ENCODE peak calls at places on chromosomes 7 and 10, in ten cellular contexts. One of them, this sample, is unnamed.

GRCh38 chr7:32330602-32331001 is 159.6 kb downstream of the LSM5 start:
- DNase-seq in mesothelial cell of epicardium: no peak
- DNase-seq in GM04503: no peak
- DNase-seq in ELR: no peak
- DNase-seq in BJ: no peak
- DNase-seq in pons: no peak
- DNase-seq in NCI-H2107: no peak
- DNase-seq in ovary: no peak
- DNase-seq in fibroblast of mammary gland: no peak
- DNase-seq in colonic mucosa: no peak
- DNase-seq in this sample: no peak

GRCh38 chr10:96502561-96503267 is 11.0 kb downstream of the TLL2 start:
- DNase-seq in mesothelial cell of epicardium: no peak
- DNase-seq in GM04503: no peak
- DNase-seq in ELR: no peak
- DNase-seq in BJ: no peak
- DNase-seq in pons: no peak
- DNase-seq in NCI-H2107: no peak
- DNase-seq in ovary: no peak
- DNase-seq in fibroblast of mammary gland: peak; percentile 26
- DNase-seq in colonic mucosa: no peak
- DNase-seq in this sample: no peak

GRCh38 chr7:70775570-70776156 is 356.3 kb upstream of the GALNT17 start:
- DNase-seq in mesothelial cell of epicardium: no peak
- DNase-seq in GM04503: no peak
- DNase-seq in ELR: peak; percentile 17
- DNase-seq in BJ: no peak
- DNase-seq in pons: no peak
- DNase-seq in NCI-H2107: no peak
- DNase-seq in ovary: no peak
- DNase-seq in fibroblast of mammary gland: peak; percentile 41
- DNase-seq in colonic mucosa: no peak
- DNase-seq in this sample: no peak

GRCh38 chr7:128888039-128888755 is 22.3 kb downstream of the KCP start:
- DNase-seq in mesothelial cell of epicardium: no peak
- DNase-seq in GM04503: no peak
- DNase-seq in ELR: no peak
- DNase-seq in BJ: no peak
- DNase-seq in pons: no peak
- DNase-seq in NCI-H2107: no peak
- DNase-seq in ovary: no peak
- DNase-seq in fibroblast of mammary gland: no peak
- DNase-seq in colonic mucosa: no peak
- DNase-seq in this sample: no peak

GRCh38 chr7:139909379-139910050 is 80.5 kb downstream of the TBXAS1 start:
- DNase-seq in mesothelial cell of epicardium: no peak
- DNase-seq in GM04503: peak; percentile 18
- DNase-seq in ELR: no peak
- DNase-seq in BJ: no peak
- DNase-seq in pons: no peak
- DNase-seq in NCI-H2107: no peak
- DNase-seq in ovary: no peak
- DNase-seq in fibroblast of mammary gland: peak; percentile 85
- DNase-seq in colonic mucosa: no peak
- DNase-seq in this sample: no peak

GRCh38 chr7:90692396-90692795 is 96.3 kb downstream of the CDK14 start:
- DNase-seq in mesothelial cell of epicardium: no peak
- DNase-seq in GM04503: no peak
- DNase-seq in ELR: no peak
- DNase-seq in BJ: no peak
- DNase-seq in pons: no peak
- DNase-seq in NCI-H2107: no peak
- DNase-seq in ovary: no peak
- DNase-seq in fibroblast of mammary gland: no peak
- DNase-seq in colonic mucosa: no peak
- DNase-seq in this sample: no peak

GRCh38 chr10:113941140-113941539 is 86.7 kb downstream of the NHLRC2 start:
- DNase-seq in mesothelial cell of epicardium: no peak
- DNase-seq in GM04503: no peak
- DNase-seq in ELR: no peak
- DNase-seq in BJ: no peak
- DNase-seq in pons: no peak
- DNase-seq in NCI-H2107: no peak
- DNase-seq in ovary: no peak
- DNase-seq in fibroblast of mammary gland: no peak
- DNase-seq in colonic mucosa: no peak
- DNase-seq in this sample: no peak

GRCh38 chr10:112585960-112586359 is 138.9 kb downstream of the VTI1A start:
- DNase-seq in mesothelial cell of epicardium: no peak
- DNase-seq in GM04503: peak; percentile 47
- DNase-seq in ELR: no peak
- DNase-seq in BJ: no peak
- DNase-seq in pons: no peak
- DNase-seq in NCI-H2107: no peak
- DNase-seq in ovary: no peak
- DNase-seq in fibroblast of mammary gland: peak; percentile 20
- DNase-seq in colonic mucosa: no peak
- DNase-seq in this sample: no peak

GRCh38 chr10:49585387-49585786 is 24.7 kb upstream of the SLC18A3 start:
- DNase-seq in mesothelial cell of epicardium: no peak
- DNase-seq in GM04503: no peak
- DNase-seq in ELR: peak; percentile 60
- DNase-seq in BJ: no peak
- DNase-seq in pons: no peak
- DNase-seq in NCI-H2107: no peak
- DNase-seq in ovary: no peak
- DNase-seq in fibroblast of mammary gland: no peak
- DNase-seq in colonic mucosa: no peak
- DNase-seq in this sample: no peak

GRCh38 chr7:157027568-157028527 is 17.4 kb upstream of the MNX1 start:
- DNase-seq in mesothelial cell of epicardium: no peak
- DNase-seq in GM04503: no peak
- DNase-seq in ELR: peak; percentile 91
- DNase-seq in BJ: no peak
- DNase-seq in pons: no peak
- DNase-seq in NCI-H2107: no peak
- DNase-seq in ovary: no peak
- DNase-seq in fibroblast of mammary gland: no peak
- DNase-seq in colonic mucosa: no peak
- DNase-seq in this sample: peak; percentile 78

GRCh38 chr7:106717997-106718871 is 57.3 kb upstream of the CCDC71L start:
- DNase-seq in mesothelial cell of epicardium: no peak
- DNase-seq in GM04503: peak; percentile 99
- DNase-seq in ELR: peak; percentile 98
- DNase-seq in BJ: peak; percentile 100
- DNase-seq in pons: peak; percentile 19
- DNase-seq in NCI-H2107: no peak
- DNase-seq in ovary: no peak
- DNase-seq in fibroblast of mammary gland: peak; percentile 97
- DNase-seq in colonic mucosa: peak; percentile 21
- DNase-seq in this sample: no peak

GRCh38 chr10:125868372-125868975 is 12.6 kb downstream of the DHX32 start:
- DNase-seq in mesothelial cell of epicardium: no peak
- DNase-seq in GM04503: no peak
- DNase-seq in ELR: peak; percentile 70
- DNase-seq in BJ: no peak
- DNase-seq in pons: peak; percentile 44
- DNase-seq in NCI-H2107: no peak
- DNase-seq in ovary: no peak
- DNase-seq in fibroblast of mammary gland: peak; percentile 64
- DNase-seq in colonic mucosa: no peak
- DNase-seq in this sample: peak; percentile 24

GRCh38 chr7:55546826-55547225 is 25.5 kb downstream of the VOPP1 start:
- DNase-seq in mesothelial cell of epicardium: no peak
- DNase-seq in GM04503: peak; percentile 62
- DNase-seq in ELR: peak; percentile 86
- DNase-seq in BJ: peak; percentile 28
- DNase-seq in pons: peak; percentile 66
- DNase-seq in NCI-H2107: peak; percentile 53
- DNase-seq in ovary: no peak
- DNase-seq in fibroblast of mammary gland: peak; percentile 89
- DNase-seq in colonic mucosa: peak; percentile 61
- DNase-seq in this sample: no peak

GRCh38 chr10:106438386-106438785 is 726.1 kb downstream of the SORCS1 start:
- DNase-seq in mesothelial cell of epicardium: no peak
- DNase-seq in GM04503: no peak
- DNase-seq in ELR: no peak
- DNase-seq in BJ: no peak
- DNase-seq in pons: no peak
- DNase-seq in NCI-H2107: no peak
- DNase-seq in ovary: no peak
- DNase-seq in fibroblast of mammary gland: no peak
- DNase-seq in colonic mucosa: no peak
- DNase-seq in this sample: no peak

GRCh38 chr7:151429555-151430331 is 10.2 kb downstream of the CRYGN start:
- DNase-seq in mesothelial cell of epicardium: no peak
- DNase-seq in GM04503: no peak
- DNase-seq in ELR: no peak
- DNase-seq in BJ: no peak
- DNase-seq in pons: no peak
- DNase-seq in NCI-H2107: peak; percentile 79
- DNase-seq in ovary: no peak
- DNase-seq in fibroblast of mammary gland: peak; percentile 41
- DNase-seq in colonic mucosa: no peak
- DNase-seq in this sample: no peak

GRCh38 chr7:36119005-36119711 is 33.9 kb upstream of the EEPD1 start:
- DNase-seq in mesothelial cell of epicardium: no peak
- DNase-seq in GM04503: peak; percentile 98
- DNase-seq in ELR: peak; percentile 84
- DNase-seq in BJ: peak; percentile 79
- DNase-seq in pons: peak; percentile 54
- DNase-seq in NCI-H2107: no peak
- DNase-seq in ovary: no peak
- DNase-seq in fibroblast of mammary gland: peak; percentile 98
- DNase-seq in colonic mucosa: peak; percentile 69
- DNase-seq in this sample: no peak

GRCh38 chr10:52146766-52147165 is 167.3 kb upstream of the DKK1 start:
- DNase-seq in mesothelial cell of epicardium: no peak
- DNase-seq in GM04503: peak; percentile 8
- DNase-seq in ELR: no peak
- DNase-seq in BJ: no peak
- DNase-seq in pons: no peak
- DNase-seq in NCI-H2107: no peak
- DNase-seq in ovary: no peak
- DNase-seq in fibroblast of mammary gland: peak; percentile 45
- DNase-seq in colonic mucosa: no peak
- DNase-seq in this sample: no peak

GRCh38 chr7:115962340-115962739 is 68.2 kb downstream of the TFEC start:
- DNase-seq in mesothelial cell of epicardium: no peak
- DNase-seq in GM04503: no peak
- DNase-seq in ELR: no peak
- DNase-seq in BJ: no peak
- DNase-seq in pons: no peak
- DNase-seq in NCI-H2107: no peak
- DNase-seq in ovary: no peak
- DNase-seq in fibroblast of mammary gland: no peak
- DNase-seq in colonic mucosa: no peak
- DNase-seq in this sample: no peak

GRCh38 chr7:51774178-51774577 is 457.6 kb upstream of the COBL start:
- DNase-seq in mesothelial cell of epicardium: no peak
- DNase-seq in GM04503: no peak
- DNase-seq in ELR: no peak
- DNase-seq in BJ: no peak
- DNase-seq in pons: no peak
- DNase-seq in NCI-H2107: no peak
- DNase-seq in ovary: no peak
- DNase-seq in fibroblast of mammary gland: no peak
- DNase-seq in colonic mucosa: no peak
- DNase-seq in this sample: no peak

GRCh38 chr10:31961675-31962074 is 33.0 kb upstream of the ARHGAP12 start:
- DNase-seq in mesothelial cell of epicardium: no peak
- DNase-seq in GM04503: peak; percentile 68
- DNase-seq in ELR: peak; percentile 93
- DNase-seq in BJ: peak; percentile 56
- DNase-seq in pons: peak; percentile 54
- DNase-seq in NCI-H2107: no peak
- DNase-seq in ovary: no peak
- DNase-seq in fibroblast of mammary gland: peak; percentile 57
- DNase-seq in colonic mucosa: no peak
- DNase-seq in this sample: no peak

GRCh38 chr7:50436133-50436802 is 13.9 kb downstream of the FIGNL1 start:
- DNase-seq in mesothelial cell of epicardium: no peak
- DNase-seq in GM04503: no peak
- DNase-seq in ELR: peak; percentile 90
- DNase-seq in BJ: peak; percentile 21
- DNase-seq in pons: no peak
- DNase-seq in NCI-H2107: no peak
- DNase-seq in ovary: peak; percentile 28
- DNase-seq in fibroblast of mammary gland: peak; percentile 83
- DNase-seq in colonic mucosa: no peak
- DNase-seq in this sample: no peak

GRCh38 chr7:131355917-131356777 is 28.5 kb downstream of the MKLN1 start:
- DNase-seq in mesothelial cell of epicardium: no peak
- DNase-seq in GM04503: no peak
- DNase-seq in ELR: no peak
- DNase-seq in BJ: no peak
- DNase-seq in pons: peak; percentile 30
- DNase-seq in NCI-H2107: no peak
- DNase-seq in ovary: no peak
- DNase-seq in fibroblast of mammary gland: peak; percentile 31
- DNase-seq in colonic mucosa: peak; percentile 65
- DNase-seq in this sample: no peak

GRCh38 chr10:88528196-88528595 is 54.9 kb downstream of the RNLS start:
- DNase-seq in mesothelial cell of epicardium: no peak
- DNase-seq in GM04503: no peak
- DNase-seq in ELR: no peak
- DNase-seq in BJ: no peak
- DNase-seq in pons: no peak
- DNase-seq in NCI-H2107: no peak
- DNase-seq in ovary: no peak
- DNase-seq in fibroblast of mammary gland: no peak
- DNase-seq in colonic mucosa: no peak
- DNase-seq in this sample: no peak

GRCh38 chr7:36777062-36777461 is 52.8 kb upstream of the AOAH start:
- DNase-seq in mesothelial cell of epicardium: no peak
- DNase-seq in GM04503: no peak
- DNase-seq in ELR: no peak
- DNase-seq in BJ: no peak
- DNase-seq in pons: no peak
- DNase-seq in NCI-H2107: no peak
- DNase-seq in ovary: no peak
- DNase-seq in fibroblast of mammary gland: no peak
- DNase-seq in colonic mucosa: no peak
- DNase-seq in this sample: no peak

GRCh38 chr7:150926066-150926465 is 52.1 kb downstream of the KCNH2 start:
- DNase-seq in mesothelial cell of epicardium: no peak
- DNase-seq in GM04503: no peak
- DNase-seq in ELR: no peak
- DNase-seq in BJ: no peak
- DNase-seq in pons: no peak
- DNase-seq in NCI-H2107: no peak
- DNase-seq in ovary: no peak
- DNase-seq in fibroblast of mammary gland: no peak
- DNase-seq in colonic mucosa: no peak
- DNase-seq in this sample: no peak

GRCh38 chr10:27360581-27361172 is 120.1 kb upstream of the ACBD5 start:
- DNase-seq in mesothelial cell of epicardium: peak; percentile 49
- DNase-seq in GM04503: no peak
- DNase-seq in ELR: peak; percentile 68
- DNase-seq in BJ: no peak
- DNase-seq in pons: peak; percentile 86
- DNase-seq in NCI-H2107: peak; percentile 47
- DNase-seq in ovary: peak; percentile 38
- DNase-seq in fibroblast of mammary gland: peak; percentile 72
- DNase-seq in colonic mucosa: peak; percentile 76
- DNase-seq in this sample: peak; percentile 50

GRCh38 chr10:97412891-97413304 is 11.8 kb upstream of the RRP12 start:
- DNase-seq in mesothelial cell of epicardium: no peak
- DNase-seq in GM04503: no peak
- DNase-seq in ELR: peak; percentile 12
- DNase-seq in BJ: no peak
- DNase-seq in pons: no peak
- DNase-seq in NCI-H2107: no peak
- DNase-seq in ovary: no peak
- DNase-seq in fibroblast of mammary gland: no peak
- DNase-seq in colonic mucosa: no peak
- DNase-seq in this sample: no peak

This sample was measured in HuH-7.